ENCODE peak calls at places on chromosomes 11 and 22, in four cellular contexts. M, G, P and Y are unnamed samples.

GRCh38 chr11:88807349-88807748 is 258.4 kb downstream of the GRM5 start:
- DNase-seq in M (no peak), G (no peak), P (no peak), Y (no peak)

GRCh38 chr11:44950625-44951472 is at the start of gene TP53I11:
- DNase-seq in M (peak), G (no peak), P (peak), Y (peak)

GRCh38 chr11:122235615-122236014 is 119.6 kb upstream of the BLID start:
- DNase-seq in M (no peak), G (peak), P (no peak), Y (no peak)

GRCh38 chr22:38338772-38339379 is 21.6 kb upstream of the CSNK1E start:
- DNase-seq in M (no peak), G (no peak), P (no peak), Y (no peak)

GRCh38 chr11:10925149-10925926 is 67.5 kb upstream of the ZBED5 start:
- DNase-seq in M (no peak), G (no peak), P (no peak), Y (no peak)

GRCh38 chr11:66363805-66364535 is 7.6 kb downstream of the SLC29A2 start:
- DNase-seq in M (no peak), G (no peak), P (peak), Y (no peak)

GRCh38 chr11:59145534-59145933 is 2.9 kb downstream of the FAM111A start:
- DNase-seq in M (no peak), G (peak), P (no peak), Y (no peak)

GRCh38 chr22:47604563-47604962 is 842.1 kb downstream of the TBC1D22A start:
- DNase-seq in M (no peak), G (no peak), P (no peak), Y (peak)

GRCh38 chr11:8886332-8886731 is 24.7 kb upstream of the AKIP1 start:
- DNase-seq in M (no peak), G (no peak), P (no peak), Y (no peak)

GRCh38 chr11:48107188-48107704 is 109.4 kb upstream of the OR4B1 start:
- DNase-seq in M (peak), G (peak), P (no peak), Y (no peak)

DNA sequence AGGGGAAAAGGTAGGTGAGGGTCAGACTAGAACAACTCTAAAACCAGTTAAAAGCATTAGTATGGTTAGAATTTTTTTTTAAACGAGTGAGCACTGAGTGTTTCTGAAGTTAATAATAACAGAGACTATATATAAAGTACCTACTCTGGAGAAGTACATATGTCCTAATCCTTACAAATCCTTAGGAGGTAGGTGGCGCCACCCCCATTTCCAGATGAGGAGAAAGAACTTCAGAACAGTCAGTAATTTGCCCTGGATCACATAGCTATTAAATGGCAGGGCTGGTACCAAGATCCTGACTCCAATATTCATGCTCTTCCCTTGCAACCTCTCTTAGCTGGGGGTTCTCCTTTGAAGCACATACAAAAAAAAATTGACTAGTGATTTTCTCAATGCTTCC is 80.5 kb downstream of the CLPB start:
- DNase-seq in M (no peak), G (no peak), P (peak), Y (no peak)
- TF ChIP-seq CTCF in M (no peak), G (peak), P (peak), Y (peak)

DNA sequence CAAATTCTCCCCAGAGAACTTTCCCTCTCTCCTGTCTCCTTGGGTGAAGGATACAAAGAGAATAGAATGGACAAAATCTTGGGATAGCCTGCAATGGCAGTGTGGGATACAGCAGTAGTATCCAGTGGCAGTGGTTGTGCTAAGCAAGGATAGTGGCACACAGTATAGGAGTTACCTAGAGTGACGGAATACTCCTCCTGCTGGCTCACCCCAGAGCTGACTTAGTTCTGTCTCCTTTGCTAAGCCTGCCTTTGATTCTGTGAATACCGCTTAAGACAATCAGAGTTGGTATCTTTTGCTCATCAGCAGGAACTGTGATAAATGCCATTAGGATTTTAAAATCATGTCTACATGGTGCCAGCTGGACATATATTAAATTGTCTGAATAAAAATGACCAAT is 404.3 kb downstream of the JRKL start:
- DNase-seq in M (no peak), G (no peak), P (no peak), Y (no peak)
- TF ChIP-seq CTCF in M (no peak), G (peak), P (no peak), Y (no peak)

DNA sequence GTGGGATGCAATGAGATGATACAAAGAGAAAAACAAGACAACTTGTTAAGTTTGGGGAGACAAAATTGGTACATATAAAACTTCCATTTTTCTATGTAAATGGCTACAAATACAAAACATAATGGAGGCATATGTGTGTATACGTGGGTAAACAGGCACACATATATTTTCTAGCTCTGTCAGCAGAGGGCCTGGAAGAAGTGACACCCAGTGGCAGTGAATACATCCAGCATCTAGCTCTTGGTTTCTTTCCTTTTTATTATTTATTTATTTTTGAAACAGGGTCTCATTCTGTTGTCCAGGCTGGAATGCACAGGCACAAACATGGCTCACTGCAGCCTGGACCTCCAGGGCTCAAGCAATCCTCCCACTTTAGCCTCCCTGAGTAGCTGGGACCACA is 5.0 kb upstream of the RASL10A start:
- DNase-seq in M (no peak), G (no peak), P (no peak), Y (no peak)
- TF ChIP-seq CTCF in M (no peak), G (peak), P (no peak), Y (peak)

DNA sequence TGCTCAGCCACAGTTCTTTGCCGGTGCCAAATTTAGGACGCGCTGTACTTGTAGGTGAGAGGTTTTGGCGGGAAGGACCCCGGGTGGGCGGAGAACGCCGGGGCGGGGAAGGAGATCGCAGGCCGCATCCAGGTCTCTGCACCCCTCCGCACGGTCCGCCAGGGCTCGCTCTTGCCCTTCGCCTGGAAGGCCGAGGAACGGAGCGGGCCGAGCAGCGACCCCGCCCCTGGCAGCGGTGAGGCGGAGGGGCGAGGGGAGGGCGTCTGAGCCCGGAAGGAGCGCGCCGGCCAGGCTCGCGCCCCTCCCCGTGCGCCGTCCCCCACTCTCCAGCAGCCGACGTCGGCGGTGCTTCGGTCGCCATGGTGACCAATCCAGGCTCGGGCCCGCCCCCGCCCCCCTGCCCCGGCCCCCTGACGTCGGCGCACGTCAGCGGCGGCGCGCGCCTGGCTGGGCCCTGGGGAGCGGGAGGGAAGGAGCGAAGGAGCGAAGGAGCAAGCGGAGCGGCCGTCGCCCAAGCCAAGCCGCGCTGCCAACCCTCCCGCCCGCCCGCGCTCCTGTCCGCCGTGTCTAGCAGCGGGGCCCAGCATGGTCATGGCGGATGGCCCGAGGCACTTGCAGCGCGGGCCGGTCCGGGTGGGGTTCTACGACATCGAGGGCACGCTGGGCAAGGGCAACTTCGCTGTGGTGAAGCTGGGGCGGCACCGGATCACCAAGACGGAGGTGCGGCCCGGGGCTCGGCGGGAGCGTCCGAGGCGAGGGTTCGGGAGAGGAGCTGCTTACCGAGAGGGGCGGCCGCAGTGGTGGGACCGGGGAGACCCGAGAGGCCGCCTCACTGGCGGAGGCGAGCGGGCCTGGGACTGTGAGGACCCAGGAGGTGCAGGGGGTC is at the start of gene SIK2:
- DNase-seq in M (peak), G (peak), P (peak), Y (peak)
- TF ChIP-seq CTCF in M (peak), G (peak), P (peak), Y (peak)

DNA sequence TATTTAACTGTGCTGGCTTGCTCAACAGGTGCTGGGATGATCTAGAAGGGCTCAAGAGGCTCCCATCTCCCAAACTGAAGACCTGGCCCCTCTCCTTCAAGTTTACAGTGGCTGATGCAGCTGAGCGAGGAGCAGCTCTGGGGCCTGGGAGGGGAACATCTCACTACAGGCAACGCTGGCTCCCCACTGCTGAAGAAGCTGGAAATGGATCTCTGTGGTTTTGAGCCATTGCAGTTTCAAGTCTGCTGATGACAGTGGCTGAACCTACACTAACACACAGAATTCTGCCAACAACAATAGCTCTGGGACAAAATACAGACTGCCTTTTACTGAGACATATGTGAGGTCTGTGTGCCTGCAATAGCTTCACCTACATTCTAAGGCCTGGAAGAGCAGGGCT is 504.8 kb upstream of the B3GAT1 start:
- DNase-seq in M (no peak), G (no peak), P (no peak), Y (no peak)
- TF ChIP-seq CTCF in M (no peak), G (no peak), P (no peak), Y (no peak)